ENCODE peak calls at places on chromosome 12, in ten cellular contexts. One of them, this sample, is unnamed.

GRCh38 chr12:130452546-130452945 is 114.9 kb downstream of the PIWIL1 start:
- DNase-seq in tibial nerve: no peak
- DNase-seq in A549: no peak
- DNase-seq in HCT116: no peak
- DNase-seq in Peyer's patch: no peak
- DNase-seq in spleen: no peak
- DNase-seq in esophagus squamous epithelium: no peak
- DNase-seq in uterus: no peak
- DNase-seq in esophagus muscularis mucosa: no peak
- DNase-seq in thyroid gland: no peak
- DNase-seq in this sample: no peak

GRCh38 chr12:25256826-25257225 is 6.1 kb upstream of the KRAS start:
- DNase-seq in spleen: no peak
- DNase-seq in tibial nerve: no peak
- DNase-seq in Peyer's patch: no peak
- DNase-seq in A549: no peak
- DNase-seq in uterus: no peak
- DNase-seq in esophagus muscularis mucosa: no peak
- DNase-seq in thyroid gland: peak
- DNase-seq in HCT116: no peak
- DNase-seq in esophagus squamous epithelium: no peak
- DNase-seq in this sample: peak

GRCh38 chr12:46891306-46891705 is 65.5 kb upstream of the SLC38A4 start:
- DNase-seq in spleen: no peak
- DNase-seq in tibial nerve: no peak
- DNase-seq in esophagus muscularis mucosa: no peak
- DNase-seq in A549: no peak
- DNase-seq in HCT116: no peak
- DNase-seq in esophagus squamous epithelium: no peak
- DNase-seq in uterus: no peak
- DNase-seq in thyroid gland: no peak
- DNase-seq in Peyer's patch: no peak
- DNase-seq in this sample: no peak

GRCh38 chr12:101116911-101117310 is 93.1 kb downstream of the SLC5A8 start:
- DNase-seq in HCT116: no peak
- DNase-seq in Peyer's patch: no peak
- DNase-seq in uterus: no peak
- DNase-seq in A549: no peak
- DNase-seq in thyroid gland: peak
- DNase-seq in esophagus squamous epithelium: no peak
- DNase-seq in spleen: no peak
- DNase-seq in tibial nerve: no peak
- DNase-seq in esophagus muscularis mucosa: no peak
- DNase-seq in this sample: no peak

GRCh38 chr12:47397664-47398281 is 308.1 kb downstream of the RPAP3 start:
- DNase-seq in thyroid gland: no peak
- DNase-seq in esophagus muscularis mucosa: no peak
- DNase-seq in esophagus squamous epithelium: no peak
- DNase-seq in HCT116: peak
- DNase-seq in spleen: no peak
- DNase-seq in A549: peak
- DNase-seq in uterus: no peak
- DNase-seq in Peyer's patch: peak
- DNase-seq in tibial nerve: no peak
- DNase-seq in this sample: peak

GRCh38 chr12:74119811-74120362 is 417.7 kb upstream of the ATXN7L3B start:
- DNase-seq in tibial nerve: no peak
- DNase-seq in A549: no peak
- DNase-seq in uterus: no peak
- DNase-seq in HCT116: no peak
- DNase-seq in Peyer's patch: no peak
- DNase-seq in esophagus squamous epithelium: no peak
- DNase-seq in thyroid gland: no peak
- DNase-seq in spleen: no peak
- DNase-seq in esophagus muscularis mucosa: no peak
- DNase-seq in this sample: no peak

GRCh38 chr12:121669525-121669908 is at the start of gene MORN3:
- DNase-seq in spleen: no peak
- DNase-seq in A549: no peak
- DNase-seq in thyroid gland: no peak
- DNase-seq in Peyer's patch: no peak
- DNase-seq in tibial nerve: no peak
- DNase-seq in esophagus muscularis mucosa: no peak
- DNase-seq in uterus: no peak
- DNase-seq in esophagus squamous epithelium: no peak
- DNase-seq in HCT116: no peak
- DNase-seq in this sample: no peak

GRCh38 chr12:52372216-52373154 is 5.2 kb upstream of the KRT85 start:
- DNase-seq in Peyer's patch: peak
- DNase-seq in uterus: peak
- DNase-seq in esophagus squamous epithelium: no peak
- DNase-seq in HCT116: peak
- DNase-seq in A549: peak
- DNase-seq in thyroid gland: peak
- DNase-seq in tibial nerve: peak
- DNase-seq in spleen: peak
- DNase-seq in esophagus muscularis mucosa: peak
- DNase-seq in this sample: peak

GRCh38 chr12:121939992-121940766 is 21.8 kb downstream of the CFAP251 start:
- DNase-seq in uterus: no peak
- DNase-seq in esophagus muscularis mucosa: no peak
- DNase-seq in thyroid gland: no peak
- DNase-seq in Peyer's patch: no peak
- DNase-seq in spleen: no peak
- DNase-seq in esophagus squamous epithelium: no peak
- DNase-seq in tibial nerve: no peak
- DNase-seq in HCT116: no peak
- DNase-seq in A549: no peak
- DNase-seq in this sample: no peak

GRCh38 chr12:29148065-29148957 is 767 bp upstream of the FAR2 start:
- DNase-seq in uterus: peak
- DNase-seq in Peyer's patch: peak
- DNase-seq in thyroid gland: no peak
- DNase-seq in tibial nerve: peak
- DNase-seq in spleen: peak
- DNase-seq in A549: peak
- DNase-seq in HCT116: no peak
- DNase-seq in esophagus squamous epithelium: no peak
- DNase-seq in esophagus muscularis mucosa: no peak
- DNase-seq in this sample: no peak

GRCh38 chr12:75994069-75994740 is 37.4 kb downstream of the PHLDA1 start:
- DNase-seq in esophagus squamous epithelium: no peak
- DNase-seq in Peyer's patch: no peak
- DNase-seq in uterus: no peak
- DNase-seq in tibial nerve: no peak
- DNase-seq in A549: no peak
- DNase-seq in HCT116: no peak
- DNase-seq in esophagus muscularis mucosa: no peak
- DNase-seq in thyroid gland: no peak
- DNase-seq in spleen: no peak
- DNase-seq in this sample: no peak

GRCh38 chr12:64826234-64826633 is 1.8 kb downstream of the TBC1D30 start:
- DNase-seq in uterus: peak
- DNase-seq in esophagus muscularis mucosa: peak
- DNase-seq in A549: no peak
- DNase-seq in thyroid gland: peak
- DNase-seq in HCT116: no peak
- DNase-seq in tibial nerve: peak
- DNase-seq in Peyer's patch: peak
- DNase-seq in spleen: no peak
- DNase-seq in esophagus squamous epithelium: no peak
- DNase-seq in this sample: peak

GRCh38 chr12:9364224-9365176 is 156.3 kb upstream of the PZP start:
- DNase-seq in spleen: no peak
- DNase-seq in thyroid gland: no peak
- DNase-seq in esophagus squamous epithelium: no peak
- DNase-seq in Peyer's patch: peak
- DNase-seq in esophagus muscularis mucosa: peak
- DNase-seq in A549: no peak
- DNase-seq in HCT116: no peak
- DNase-seq in uterus: no peak
- DNase-seq in tibial nerve: no peak
- DNase-seq in this sample: no peak
- H3K4me3 ChIP-seq in spleen: no peak
- H3K4me3 ChIP-seq in thyroid gland: no peak
- H3K4me3 ChIP-seq in esophagus squamous epithelium: no peak
- H3K4me3 ChIP-seq in Peyer's patch: no peak
- H3K4me3 ChIP-seq in esophagus muscularis mucosa: no peak
- H3K4me3 ChIP-seq in A549: no peak
- H3K4me3 ChIP-seq in HCT116: no peak
- H3K4me3 ChIP-seq in uterus: no peak
- H3K4me3 ChIP-seq in tibial nerve: no peak
- H3K4me3 ChIP-seq in this sample: no peak

GRCh38 chr12:92034083-92034482 is 111.6 kb downstream of the BTG1 start:
- DNase-seq in thyroid gland: no peak
- DNase-seq in esophagus muscularis mucosa: no peak
- DNase-seq in tibial nerve: no peak
- DNase-seq in esophagus squamous epithelium: no peak
- DNase-seq in uterus: no peak
- DNase-seq in A549: no peak
- DNase-seq in HCT116: no peak
- DNase-seq in Peyer's patch: no peak
- DNase-seq in spleen: no peak
- DNase-seq in this sample: peak

GRCh38 chr12:92036061-92036620 is 109.5 kb downstream of the BTG1 start:
- DNase-seq in tibial nerve: no peak
- DNase-seq in A549: no peak
- DNase-seq in esophagus squamous epithelium: no peak
- DNase-seq in spleen: no peak
- DNase-seq in Peyer's patch: no peak
- DNase-seq in uterus: no peak
- DNase-seq in thyroid gland: no peak
- DNase-seq in HCT116: no peak
- DNase-seq in esophagus muscularis mucosa: no peak
- DNase-seq in this sample: no peak

GRCh38 chr12:92032965-92033364 is 112.7 kb downstream of the BTG1 start:
- DNase-seq in esophagus muscularis mucosa: no peak
- DNase-seq in A549: no peak
- DNase-seq in Peyer's patch: no peak
- DNase-seq in tibial nerve: no peak
- DNase-seq in uterus: no peak
- DNase-seq in spleen: no peak
- DNase-seq in HCT116: no peak
- DNase-seq in esophagus squamous epithelium: no peak
- DNase-seq in thyroid gland: no peak
- DNase-seq in this sample: no peak

GRCh38 chr12:92035477-92035876 is 110.2 kb downstream of the BTG1 start:
- DNase-seq in spleen: no peak
- DNase-seq in HCT116: no peak
- DNase-seq in tibial nerve: no peak
- DNase-seq in esophagus muscularis mucosa: no peak
- DNase-seq in thyroid gland: no peak
- DNase-seq in esophagus squamous epithelium: no peak
- DNase-seq in uterus: no peak
- DNase-seq in Peyer's patch: no peak
- DNase-seq in A549: no peak
- DNase-seq in this sample: no peak

GRCh38 chr12:92034858-92035401 is 110.7 kb downstream of the BTG1 start:
- DNase-seq in esophagus squamous epithelium: no peak
- DNase-seq in Peyer's patch: peak
- DNase-seq in A549: peak
- DNase-seq in uterus: peak
- DNase-seq in spleen: peak
- DNase-seq in tibial nerve: peak
- DNase-seq in thyroid gland: peak
- DNase-seq in esophagus muscularis mucosa: peak
- DNase-seq in HCT116: peak
- DNase-seq in this sample: peak
- TF ChIP-seq POLR2A in esophagus squamous epithelium: no peak
- TF ChIP-seq POLR2A in Peyer's patch: peak
- TF ChIP-seq POLR2A in A549: no peak
- TF ChIP-seq POLR2A in uterus: no peak
- TF ChIP-seq POLR2A in spleen: peak
- TF ChIP-seq POLR2A in tibial nerve: no peak
- TF ChIP-seq POLR2A in thyroid gland: no peak
- TF ChIP-seq POLR2A in esophagus muscularis mucosa: no peak
- TF ChIP-seq POLR2A in HCT116: no peak
- TF ChIP-seq POLR2A in this sample: peak

GRCh38 chr12:116695464-116695725 is 42.5 kb downstream of the SPRING1 start:
- DNase-seq in esophagus squamous epithelium: no peak
- DNase-seq in esophagus muscularis mucosa: no peak
- DNase-seq in A549: no peak
- DNase-seq in HCT116: no peak
- DNase-seq in tibial nerve: no peak
- DNase-seq in thyroid gland: no peak
- DNase-seq in spleen: no peak
- DNase-seq in Peyer's patch: no peak
- DNase-seq in uterus: no peak
- DNase-seq in this sample: no peak
- H3K4me3 ChIP-seq in esophagus squamous epithelium: no peak
- H3K4me3 ChIP-seq in esophagus muscularis mucosa: no peak
- H3K4me3 ChIP-seq in A549: no peak
- H3K4me3 ChIP-seq in HCT116: no peak
- H3K4me3 ChIP-seq in tibial nerve: no peak
- H3K4me3 ChIP-seq in thyroid gland: no peak
- H3K4me3 ChIP-seq in spleen: no peak
- H3K4me3 ChIP-seq in Peyer's patch: no peak
- H3K4me3 ChIP-seq in uterus: no peak
- H3K4me3 ChIP-seq in this sample: no peak

GRCh38 chr12:12560587-12561304 is 1.9 kb downstream of the DUSP16 start:
- DNase-seq in spleen: no peak
- DNase-seq in HCT116: no peak
- DNase-seq in uterus: peak
- DNase-seq in A549: peak
- DNase-seq in thyroid gland: peak
- DNase-seq in esophagus muscularis mucosa: no peak
- DNase-seq in Peyer's patch: peak
- DNase-seq in tibial nerve: peak
- DNase-seq in esophagus squamous epithelium: no peak
- DNase-seq in this sample: peak

GRCh38 chr12:12562016-12562483 is 613 bp downstream of the DUSP16 start:
- DNase-seq in uterus: peak
- DNase-seq in Peyer's patch: peak
- DNase-seq in HCT116: no peak
- DNase-seq in thyroid gland: peak
- DNase-seq in spleen: peak
- DNase-seq in esophagus muscularis mucosa: no peak
- DNase-seq in A549: no peak
- DNase-seq in tibial nerve: no peak
- DNase-seq in esophagus squamous epithelium: no peak
- DNase-seq in this sample: peak

GRCh38 chr12:12559699-12560296 is 2.9 kb downstream of the DUSP16 start:
- DNase-seq in tibial nerve: no peak
- DNase-seq in A549: no peak
- DNase-seq in thyroid gland: no peak
- DNase-seq in spleen: no peak
- DNase-seq in HCT116: no peak
- DNase-seq in esophagus squamous epithelium: no peak
- DNase-seq in Peyer's patch: no peak
- DNase-seq in esophagus muscularis mucosa: no peak
- DNase-seq in uterus: no peak
- DNase-seq in this sample: no peak

GRCh38 chr12:12562585-12563245 is at the start of gene DUSP16:
- DNase-seq in A549: peak
- DNase-seq in HCT116: peak
- DNase-seq in esophagus squamous epithelium: peak
- DNase-seq in tibial nerve: peak
- DNase-seq in Peyer's patch: peak
- DNase-seq in uterus: peak
- DNase-seq in esophagus muscularis mucosa: peak
- DNase-seq in thyroid gland: peak
- DNase-seq in spleen: peak
- DNase-seq in this sample: peak

GRCh38 chr12:12561305-12562015 is 1.2 kb downstream of the DUSP16 start:
- DNase-seq in spleen: peak
- DNase-seq in Peyer's patch: peak
- DNase-seq in esophagus squamous epithelium: no peak
- DNase-seq in thyroid gland: peak
- DNase-seq in tibial nerve: peak
- DNase-seq in esophagus muscularis mucosa: no peak
- DNase-seq in uterus: peak
- DNase-seq in A549: no peak
- DNase-seq in HCT116: no peak
- DNase-seq in this sample: peak
- TF ChIP-seq POLR2A in spleen: no peak
- TF ChIP-seq POLR2A in Peyer's patch: peak
- TF ChIP-seq POLR2A in esophagus squamous epithelium: no peak
- TF ChIP-seq POLR2A in thyroid gland: no peak
- TF ChIP-seq POLR2A in tibial nerve: no peak
- TF ChIP-seq POLR2A in esophagus muscularis mucosa: no peak
- TF ChIP-seq POLR2A in uterus: peak
- TF ChIP-seq POLR2A in A549: peak
- TF ChIP-seq POLR2A in HCT116: no peak
- TF ChIP-seq POLR2A in this sample: peak

This sample was measured in body of pancreas.